ENCODE peak calls at places on chromosomes 2 and 18, in nine cellular contexts. M is stimulated activated CD4-positive, alpha-beta T cell treated with anti-CD3 and anti-CD28 coated beads, Interleukin-2, amount 100 ng/mL, for 4 hours; C is left lobe of liver; A is AG10803; Q is progenitor cell of endocrine pancreas; X is activated CD8-positive, alpha-beta memory T cell treated with anti-CD3 and anti-CD28 coated beads, Interleukin-2, amount 50 U/mL, for 48 hours; W is EL; J is SK-MEL-5; H is NCI-H446. O is an unnamed sample.

GRCh38 chr2:36371963-36372391 is 16.4 kb downstream of the CRIM1 start:
- DNase-seq in M (no peak), C (no peak), A (peak), Q (no peak), X (no peak), W (peak), J (no peak), H (no peak), O (no peak)

GRCh38 chr2:16411788-16412187 is 253.8 kb downstream of the CYRIA start:
- DNase-seq in M (no peak), C (no peak), A (no peak), Q (no peak), X (no peak), W (no peak), J (no peak), H (no peak), O (no peak)

GRCh38 chr2:149915151-149915550 is 327.6 kb upstream of the MMADHC start:
- DNase-seq in M (no peak), C (no peak), A (no peak), Q (no peak), X (no peak), W (no peak), J (peak), H (no peak), O (no peak)

GRCh38 chr2:85355073-85355410 is 473 bp downstream of the ELMOD3 start:
- DNase-seq in M (no peak), C (no peak), A (no peak), Q (no peak), X (no peak), W (no peak), J (no peak), H (no peak), O (no peak)

GRCh38 chr2:126513033-126513432 is 142.9 kb upstream of the GYPC start:
- DNase-seq in M (no peak), C (no peak), A (no peak), Q (no peak), X (no peak), W (peak), J (no peak), H (no peak), O (no peak)

GRCh38 chr2:149832256-149832655 is 244.7 kb upstream of the MMADHC start:
- DNase-seq in M (no peak), C (no peak), A (peak), Q (no peak), X (no peak), W (peak), J (no peak), H (no peak), O (no peak)

GRCh38 chr18:11733031-11733430 is 44.0 kb downstream of the GNAL start:
- DNase-seq in M (peak), C (peak), A (peak), Q (peak), X (peak), W (peak), J (peak), H (peak), O (peak)

GRCh38 chr18:31612124-31612523 is 20.4 kb downstream of the TTR start:
- DNase-seq in M (no peak), C (no peak), A (no peak), Q (no peak), X (no peak), W (no peak), J (no peak), H (no peak), O (no peak)

GRCh38 chr2:71613566-71613952 is 160.2 kb downstream of the DYSF start:
- DNase-seq in M (no peak), C (no peak), A (no peak), Q (no peak), X (peak), W (no peak), J (no peak), H (no peak), O (peak)

GRCh38 chr18:74331404-74331803 is 15.8 kb downstream of the C18orf63 start:
- DNase-seq in M (no peak), C (no peak), A (peak), Q (no peak), X (no peak), W (peak), J (peak), H (no peak), O (no peak)

GRCh38 chr18:36408606-36409005 is 111.1 kb downstream of the FHOD3 start:
- DNase-seq in M (no peak), C (no peak), A (no peak), Q (no peak), X (no peak), W (no peak), J (no peak), H (peak), O (no peak)

GRCh38 chr2:197615033-197615652 is 60.2 kb downstream of the RFTN2 start:
- DNase-seq in M (no peak), C (no peak), A (no peak), Q (no peak), X (no peak), W (no peak), J (no peak), H (no peak), O (no peak)

GRCh38 chr2:238670341-238670681 is 177.6 kb upstream of the TWIST2 start:
- DNase-seq in M (no peak), C (no peak), A (no peak), Q (no peak), X (no peak), W (no peak), J (no peak), H (no peak), O (no peak)

GRCh38 chr18:35458271-35458670 is 39.5 kb downstream of the INO80C start:
- DNase-seq in M (no peak), C (no peak), A (no peak), Q (no peak), X (no peak), W (no peak), J (no peak), H (no peak), O (no peak)

GRCh38 chr2:135255208-135255607 is 203.1 kb downstream of the RAB3GAP1 start:
- DNase-seq in M (no peak), C (no peak), A (no peak), Q (no peak), X (no peak), W (no peak), J (no peak), H (no peak), O (no peak)

GRCh38 chr18:38087538-38087937 is 521.9 kb upstream of the CELF4 start:
- DNase-seq in M (no peak), C (no peak), A (no peak), Q (no peak), X (no peak), W (no peak), J (no peak), H (no peak), O (no peak)

GRCh38 chr2:221558107-221558506 is 14.0 kb downstream of the EPHA4 start:
- DNase-seq in M (no peak), C (no peak), A (no peak), Q (no peak), X (no peak), W (no peak), J (no peak), H (no peak), O (no peak)

GRCh38 chr2:126244937-126245336 is 411.0 kb upstream of the GYPC start:
- DNase-seq in M (no peak), C (peak), A (no peak), Q (peak), X (peak), W (peak), J (peak), H (no peak), O (no peak)

GRCh38 chr2:15652316-15653276 is 60.9 kb downstream of the DDX1 start:
- DNase-seq in M (no peak), C (no peak), A (no peak), Q (no peak), X (no peak), W (no peak), J (no peak), H (no peak), O (peak)

GRCh38 chr18:80191264-80191663 is 56.0 kb downstream of the PARD6G start:
- DNase-seq in M (no peak), C (peak), A (no peak), Q (no peak), X (peak), W (no peak), J (no peak), H (no peak), O (peak)

GRCh38 chr2:174436351-174436750 is 40.8 kb downstream of the SCRN3 start:
- DNase-seq in M (no peak), C (no peak), A (no peak), Q (no peak), X (no peak), W (no peak), J (no peak), H (no peak), O (no peak)

GRCh38 chr2:208609166-208609804 is 202.7 kb downstream of the PTH2R start:
- DNase-seq in M (no peak), C (no peak), A (no peak), Q (no peak), X (no peak), W (no peak), J (no peak), H (no peak), O (no peak)

GRCh38 chr2:43897492-43897891 is 58.7 kb downstream of the ABCG8 start:
- DNase-seq in M (no peak), C (no peak), A (no peak), Q (no peak), X (no peak), W (no peak), J (no peak), H (no peak), O (no peak)

GRCh38 chr2:191366199-191366598 is 121.0 kb downstream of the MYO1B start:
- DNase-seq in M (no peak), C (no peak), A (peak), Q (no peak), X (no peak), W (peak), J (no peak), H (no peak), O (no peak)

GRCh38 chr18:72941001-72941400 is 73.2 kb upstream of the NETO1 start:
- DNase-seq in M (no peak), C (no peak), A (no peak), Q (no peak), X (no peak), W (no peak), J (no peak), H (no peak), O (no peak)

GRCh38 chr2:3692375-3692774 is 11.0 kb upstream of the DCDC2C start:
- DNase-seq in M (no peak), C (no peak), A (no peak), Q (no peak), X (no peak), W (no peak), J (peak), H (no peak), O (no peak)

GRCh38 chr18:46155652-46156051 is 51.5 kb downstream of the HAUS1 start:
- DNase-seq in M (peak), C (no peak), A (peak), Q (no peak), X (no peak), W (peak), J (no peak), H (no peak), O (no peak)

GRCh38 chr2:149192425-149192824 is 138.0 kb upstream of the LYPD6 start:
- DNase-seq in M (no peak), C (no peak), A (peak), Q (no peak), X (no peak), W (peak), J (no peak), H (no peak), O (no peak)

GRCh38 chr2:31694444-31694843 is 113.7 kb upstream of the SRD5A2 start:
- DNase-seq in M (no peak), C (no peak), A (no peak), Q (no peak), X (no peak), W (peak), J (peak), H (no peak), O (no peak)

GRCh38 chr2:48600917-48601316 is 16.7 kb upstream of the GTF2A1L start:
- DNase-seq in M (no peak), C (no peak), A (peak), Q (no peak), X (no peak), W (peak), J (no peak), H (no peak), O (no peak)

GRCh38 chr18:4068552-4069158 is 386.5 kb downstream of the DLGAP1 start:
- DNase-seq in M (no peak), C (no peak), A (peak), Q (peak), X (peak), W (peak), J (peak), H (peak), O (no peak)